ENCODE peak calls at places on chromosomes 5 and 9, in five cellular contexts. M is BE2C; F is HL-60; Z is fibroblast of lung; G is CD4-positive, CD25-positive, alpha-beta regulatory T cell. O is an unnamed sample.
A peak's percentile ranks its signal among the peaks of the same experiment; 100 is the strongest.

GRCh38 chr9:136799079-136799853 is 3.1 kb downstream of the CCDC183 start:
- DNase-seq in F (no peak), M (no peak), G (no peak), Z (no peak), O (no peak)

GRCh38 chr9:14347408-14348224 is 33.7 kb upstream of the NFIB start:
- DNase-seq in G (no peak), M (no peak), F (no peak), Z (peak; percentile 49), O (peak; percentile 85)

GRCh38 chr5:132907161-132907560 is 33.7 kb downstream of the LEAP2 start:
- DNase-seq in Z (no peak), G (no peak), M (no peak), F (no peak), O (no peak)

GRCh38 chr5:57716661-57717060 is 234.1 kb upstream of the ACTBL2 start:
- DNase-seq in M (no peak), G (no peak), F (no peak), Z (no peak), O (no peak)

GRCh38 chr5:88881566-88881965 is 1.4 kb downstream of the MEF2C start:
- DNase-seq in G (no peak), F (no peak), Z (no peak), M (no peak), O (no peak)

GRCh38 chr5:76547242-76547890 is 75.8 kb downstream of the F2RL2 start:
- DNase-seq in M (no peak), F (no peak), G (peak; percentile 38), Z (no peak), O (no peak)

GRCh38 chr9:27065288-27065687 is 43.7 kb upstream of the TEK start:
- DNase-seq in G (no peak), F (no peak), Z (no peak), M (no peak), O (no peak)

GRCh38 chr5:34843482-34843881 is 4.5 kb downstream of the TTC23L start:
- DNase-seq in G (no peak), M (no peak), F (no peak), Z (no peak), O (no peak)

GRCh38 chr9:76560481-76560891 is 101.5 kb downstream of the GCNT1 start:
- DNase-seq in Z (peak; percentile 84), F (no peak), G (no peak), M (no peak), O (peak; percentile 51)

GRCh38 chr9:116497081-116497480 is 190.0 kb upstream of the TRIM32 start:
- DNase-seq in M (no peak), G (no peak), Z (no peak), F (no peak), O (no peak)

GRCh38 chr5:158485604-158486081 is 614.1 kb downstream of the EBF1 start:
- DNase-seq in F (no peak), Z (no peak), M (peak; percentile 45), G (no peak), O (peak; percentile 46)

GRCh38 chr5:95606419-95606818 is 13.5 kb upstream of the GPR150 start:
- DNase-seq in M (no peak), F (no peak), Z (no peak), G (no peak), O (no peak)

GRCh38 chr9:134595014-134595413 is 46.6 kb upstream of the COL5A1 start:
- DNase-seq in G (no peak), Z (no peak), M (no peak), F (no peak), O (peak; percentile 25)

GRCh38 chr9:134453776-134454175 is 127.5 kb downstream of the RXRA start:
- DNase-seq in G (no peak), F (no peak), M (no peak), Z (no peak), O (peak; percentile 35)

GRCh38 chr5:158798140-158798539 is 301.6 kb downstream of the EBF1 start:
- DNase-seq in F (no peak), M (no peak), Z (no peak), G (no peak), O (no peak)

GRCh38 chr9:89515416-89515815 is 17.5 kb upstream of the SEMA4D start:
- DNase-seq in G (no peak), Z (no peak), M (no peak), F (no peak), O (no peak)

GRCh38 chr5:109053995-109054417 is 306.3 kb downstream of the FER start:
- DNase-seq in G (no peak), F (no peak), Z (peak; percentile 77), M (no peak), O (no peak)

GRCh38 chr5:82901281-82901888 is 175.8 kb downstream of the TMEM167A start:
- DNase-seq in G (no peak), Z (no peak), F (no peak), M (no peak), O (no peak)

GRCh38 chr5:52783226-52783959 is 4.3 kb upstream of the ITGA1 start:
- DNase-seq in F (no peak), M (peak; percentile 20), G (no peak), Z (peak; percentile 25), O (peak; percentile 55)

GRCh38 chr5:38660194-38660668 is 103.8 kb upstream of the LIFR start:
- DNase-seq in Z (no peak), M (peak; percentile 91), G (no peak), F (no peak), O (peak; percentile 58)

GRCh38 chr5:61089351-61089750 is 72.9 kb downstream of the SMIM15 start:
- DNase-seq in G (no peak), F (no peak), M (no peak), Z (no peak), O (no peak)

GRCh38 chr5:59462954-59463353 is 430.6 kb downstream of the PDE4D start:
- DNase-seq in G (no peak), M (no peak), F (no peak), Z (no peak), O (no peak)

GRCh38 chr5:67032921-67033664 is 163.5 kb downstream of the CD180 start:
- DNase-seq in Z (peak; percentile 65), M (no peak), F (no peak), G (no peak), O (no peak)

GRCh38 chr9:19946446-19947109 is 157.7 kb upstream of the SLC24A2 start:
- DNase-seq in Z (peak; percentile 36), F (no peak), G (no peak), M (no peak), O (no peak)

GRCh38 chr9:97632406-97632991 is 669 bp downstream of the TSTD2 start:
- DNase-seq in M (peak; percentile 41), Z (peak; percentile 82), G (no peak), F (no peak), O (peak; percentile 67)

GRCh38 chr9:107999011-107999410 is 509.4 kb upstream of the KLF4 start:
- DNase-seq in F (no peak), G (no peak), Z (no peak), M (no peak), O (no peak)

GRCh38 chr9:81455826-81456225 is 233.5 kb downstream of the TLE1 start:
- DNase-seq in Z (peak; percentile 54), F (no peak), G (no peak), M (no peak), O (no peak)

GRCh38 chr5:50547303-50547702 is 106.2 kb upstream of the EMB start:
- DNase-seq in F (no peak), Z (no peak), G (no peak), M (no peak), O (no peak)

GRCh38 chr5:149256451-149256850 is 15.2 kb upstream of the AFAP1L1 start:
- DNase-seq in F (no peak), M (no peak), G (no peak), Z (peak; percentile 75), O (no peak)

GRCh38 chr5:154198611-154199230 is 8.2 kb downstream of the GALNT10 start:
- DNase-seq in M (no peak), G (no peak), F (no peak), Z (peak; percentile 96), O (no peak)
- H3K4me3 ChIP-seq in M (no peak overlapping the region), G (no peak overlapping the region), F (no peak overlapping the region), Z (no peak overlapping the region), O (no peak overlapping the region)

GRCh38 chr5:160685219-160685618 is 166.8 kb downstream of the ATP10B start:
- DNase-seq in Z (no peak), G (no peak), F (no peak), M (no peak), O (no peak)
- H3K4me3 ChIP-seq in Z (no peak overlapping the region), G (no peak overlapping the region), F (no peak overlapping the region), M (no peak overlapping the region), O (no peak overlapping the region)

DNA sequence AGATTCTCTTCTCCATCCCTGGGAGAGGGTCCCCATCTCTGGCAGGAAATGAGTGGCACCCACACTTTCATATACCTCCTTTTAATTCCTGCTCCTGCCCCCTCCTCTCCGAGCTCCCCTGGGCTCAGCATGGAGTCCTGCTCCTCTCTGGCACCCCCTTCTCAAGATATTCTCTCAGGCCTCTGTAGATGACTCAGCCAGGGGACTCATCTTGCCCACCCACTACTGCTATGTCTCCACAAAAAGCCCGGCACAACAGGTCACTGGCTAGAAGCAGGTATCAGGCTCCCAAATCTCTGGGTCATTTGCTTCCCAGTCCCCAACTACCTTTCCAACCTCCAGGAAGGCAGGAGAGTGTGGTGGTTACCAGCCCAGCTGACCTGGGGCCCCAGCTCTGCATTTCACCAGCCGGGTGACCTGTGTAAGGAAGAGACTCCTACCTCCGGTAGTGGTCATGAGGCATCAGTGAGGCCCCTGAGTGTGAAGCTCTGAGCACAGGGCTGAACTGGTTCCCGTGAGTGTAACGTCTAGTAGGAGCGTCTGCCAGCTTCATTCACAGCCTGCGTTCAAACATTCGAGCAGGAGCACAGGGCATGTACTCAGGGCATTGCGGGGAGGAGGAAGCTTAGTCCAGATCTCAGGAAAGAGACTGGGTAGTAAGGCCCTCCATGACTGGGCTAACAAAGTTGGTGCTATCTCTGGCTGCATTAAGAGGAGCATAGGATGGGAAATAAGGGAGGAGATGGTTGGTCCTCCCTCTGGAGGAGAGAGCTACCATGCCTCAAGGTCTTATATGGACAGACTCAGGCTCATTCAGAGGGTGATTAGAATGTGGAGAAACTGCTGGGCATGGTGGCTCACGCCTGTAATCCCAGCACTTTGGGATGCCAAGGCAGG is 63.7 kb downstream of the LMX1B start:
- DNase-seq in Z (no peak), M (no peak), G (no peak), F (no peak), O (peak; percentile 12)
- H3K4me3 ChIP-seq in Z (no peak overlapping the region), M (no peak overlapping the region), G (no peak overlapping the region), F (no peak overlapping the region), O (no peak overlapping the region)

DNA sequence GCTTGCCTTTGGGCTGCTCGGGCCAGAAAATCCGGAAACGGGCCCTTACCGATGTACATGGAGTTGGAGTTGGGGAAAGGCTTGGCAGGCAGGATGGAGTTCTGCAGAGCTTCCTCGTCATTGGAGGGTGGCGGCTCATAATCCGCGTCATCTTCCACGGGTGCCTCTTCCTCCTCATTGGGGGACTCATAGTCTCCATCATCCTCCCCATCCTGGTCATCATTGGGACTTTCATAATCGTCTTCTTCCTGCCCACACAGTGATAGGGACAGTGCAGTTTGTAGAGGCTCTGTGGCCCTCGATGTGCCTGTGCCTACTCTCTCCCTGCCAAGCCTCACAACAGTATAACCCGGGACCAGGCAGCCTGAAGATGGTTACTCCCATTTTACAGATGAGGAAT is 26.9 kb downstream of the LCP2 start:
- DNase-seq in Z (no peak), M (no peak), G (no peak), F (no peak), O (no peak)
- H3K4me3 ChIP-seq in Z (no peak overlapping the region), M (no peak overlapping the region), G (peak overlapping the region; percentile 34), F (no peak overlapping the region), O (no peak overlapping the region)

GRCh38 chr9:468766-469496 is 254.3 kb downstream of the DOCK8 start:
- DNase-seq in Z (no peak), G (no peak), M (no peak), F (no peak), O (peak; percentile 39)
- H3K4me3 ChIP-seq in Z (no peak overlapping the region), G (peak overlapping the region; percentile 85), M (peak overlapping the region; percentile 76), F (peak overlapping the region; percentile 63), O (peak overlapping the region; percentile 68)